ENCODE peak calls at places on chromosomes 16 and 17, in four cellular contexts. J, K, B and L are unnamed samples.

GRCh38 chr17:42110301-42111264 is 1.9 kb downstream of the DHX58 start:
- DNase-seq in B (no peak), J (peak; percentile 42), K (no peak), L (no peak)

GRCh38 chr17:1515640-1516402 is 591 bp downstream of the INPP5K start:
- DNase-seq in K (peak; percentile 73), J (no peak), B (peak; percentile 69), L (no peak)

GRCh38 chr17:37490022-37490587 is 414 bp downstream of the DUSP14 start:
- DNase-seq in J (peak; percentile 83), B (peak; percentile 45), K (peak; percentile 29), L (peak; percentile 65)

GRCh38 chr16:61820398-61820797 is 215.8 kb downstream of the CDH8 start:
- DNase-seq in K (no peak), J (no peak), B (no peak), L (no peak)

GRCh38 chr17:73187203-73187769 is 5.6 kb upstream of the COG1 start:
- DNase-seq in B (peak; percentile 28), J (no peak), K (no peak), L (no peak)

GRCh38 chr17:29613856-29614255 is 8.9 kb downstream of the CORO6 start:
- DNase-seq in B (no peak), J (no peak), K (no peak), L (no peak)

GRCh38 chr17:68347380-68347779 is 56.1 kb downstream of the ARSG start:
- DNase-seq in K (no peak), B (no peak), J (no peak), L (no peak)

GRCh38 chr16:53545433-53545832 is 42.4 kb upstream of the AKTIP start:
- DNase-seq in K (no peak), B (no peak), J (no peak), L (no peak)

GRCh38 chr17:74485012-74485743 is 18.7 kb downstream of the CD300A start:
- DNase-seq in K (no peak), J (no peak), B (no peak), L (no peak)

GRCh38 chr16:79334127-79334526 is 266.4 kb downstream of the MAF start:
- DNase-seq in J (no peak), K (no peak), B (no peak), L (no peak)

GRCh38 chr17:2170023-2170422 is 115.1 kb downstream of the HIC1 start:
- DNase-seq in B (no peak), J (no peak), K (no peak), L (no peak)

GRCh38 chr16:65376601-65377000 is 254.7 kb upstream of the CDH11 start:
- DNase-seq in K (no peak), J (no peak), B (no peak), L (no peak)

GRCh38 chr17:82073446-82073845 is 7.8 kb upstream of the DUS1L start:
- DNase-seq in B (no peak), J (no peak), K (no peak), L (no peak)

GRCh38 chr16:30958164-30959083 is 870 bp downstream of the SETD1A start:
- DNase-seq in B (no peak), J (peak; percentile 73), K (no peak), L (no peak)

GRCh38 chr16:57447142-57447962 is at the start of the genes CIAPIN1 and COQ9:
- DNase-seq in B (peak; percentile 95), J (peak; percentile 98), K (peak; percentile 87), L (peak; percentile 97)
- TF ChIP-seq CTCF in B (peak; percentile 27), J (no peak), K (no peak), L (no peak)

GRCh38 chr16:88759245-88759975 is 25.6 kb downstream of the PIEZO1 start:
- DNase-seq in J (peak; percentile 66), B (peak; percentile 82), K (peak; percentile 38), L (peak; percentile 86)
- TF ChIP-seq POLR2A in J (no peak), B (peak; percentile 47), K (no peak), L (peak; percentile 47)

DNA sequence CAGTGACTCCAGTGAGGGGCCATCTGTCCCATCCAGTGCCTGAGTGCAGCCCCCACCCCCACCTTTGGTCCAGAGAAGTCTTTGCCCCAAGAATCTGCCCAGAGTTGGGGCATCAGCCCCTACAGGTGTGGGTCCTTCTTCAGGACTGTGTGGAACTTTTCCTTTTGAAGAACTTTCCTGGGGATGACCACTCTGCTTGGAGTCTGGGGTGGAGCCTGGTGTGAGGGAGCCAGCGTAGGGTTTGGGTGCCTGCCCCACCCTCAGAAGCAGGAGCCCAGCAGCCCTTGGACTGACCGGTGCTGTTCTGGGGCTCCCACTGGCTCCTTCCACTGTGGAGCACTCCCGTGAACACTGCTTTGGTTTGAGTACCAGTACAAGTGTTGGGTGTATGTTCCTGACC is 19.3 kb downstream of the MPRIP start:
- DNase-seq in B (no peak), K (no peak), J (no peak), L (peak; percentile 27)
- H3K36me3 ChIP-seq in B (no peaks in the 10 kb centered on the region), K (no peaks in the 10 kb centered on the region), J (peaks cover 13% of the 10 kb centered on the region), L (no peaks in the 10 kb centered on the region)

GRCh38 chr16:88561485-88562369 is 8.5 kb upstream of the ZC3H18 start:
- DNase-seq in B (peak; percentile 19), K (peak; percentile 34), J (no peak), L (no peak)
- TF ChIP-seq CTCF in B (peak; percentile 62), K (peak; percentile 78), J (peak; percentile 62), L (peak; percentile 58)